ENCODE peak calls at places on chromosomes 13 and 19, in eight cellular contexts. One of them, this sample, is unnamed.

GRCh38 chr13:20547479-20547908 is 19.5 kb upstream of the IFT88 start:
- DNase-seq in dermis microvascular lymphatic vessel endothelial cell: no peak
- DNase-seq in cardiac muscle cell: no peak
- DNase-seq in fibroblast of mammary gland: no peak
- DNase-seq in Kasumi-1: no peak
- DNase-seq in B cell: no peak
- DNase-seq in SK-N-DZ: no peak
- DNase-seq in stimulated activated CD4-positive, alpha-beta T cell treated with anti-CD3 and anti-CD28 coated beads, Interleukin-2, amount 100 ng/mL, for 48 hours: no peak
- DNase-seq in this sample: no peak

GRCh38 chr19:3821857-3822364 is 35.7 kb upstream of the MATK start:
- DNase-seq in dermis microvascular lymphatic vessel endothelial cell: peak
- DNase-seq in cardiac muscle cell: peak
- DNase-seq in fibroblast of mammary gland: peak
- DNase-seq in Kasumi-1: peak
- DNase-seq in B cell: peak
- DNase-seq in SK-N-DZ: peak
- DNase-seq in stimulated activated CD4-positive, alpha-beta T cell treated with anti-CD3 and anti-CD28 coated beads, Interleukin-2, amount 100 ng/mL, for 48 hours: peak
- DNase-seq in this sample: peak

GRCh38 chr13:46622918-46623256 is 69.9 kb downstream of the LRCH1 start:
- DNase-seq in dermis microvascular lymphatic vessel endothelial cell: no peak
- DNase-seq in cardiac muscle cell: no peak
- DNase-seq in fibroblast of mammary gland: peak
- DNase-seq in Kasumi-1: no peak
- DNase-seq in B cell: no peak
- DNase-seq in SK-N-DZ: no peak
- DNase-seq in stimulated activated CD4-positive, alpha-beta T cell treated with anti-CD3 and anti-CD28 coated beads, Interleukin-2, amount 100 ng/mL, for 48 hours: no peak
- DNase-seq in this sample: peak

GRCh38 chr19:4444765-4445741 is 12.5 kb downstream of the UBXN6 start:
- DNase-seq in dermis microvascular lymphatic vessel endothelial cell: no peak
- DNase-seq in cardiac muscle cell: no peak
- DNase-seq in fibroblast of mammary gland: peak
- DNase-seq in Kasumi-1: peak
- DNase-seq in B cell: no peak
- DNase-seq in SK-N-DZ: no peak
- DNase-seq in stimulated activated CD4-positive, alpha-beta T cell treated with anti-CD3 and anti-CD28 coated beads, Interleukin-2, amount 100 ng/mL, for 48 hours: no peak
- DNase-seq in this sample: no peak

GRCh38 chr19:12774588-12775555 is at the start of gene HOOK2:
- DNase-seq in dermis microvascular lymphatic vessel endothelial cell: no peak
- DNase-seq in cardiac muscle cell: no peak
- DNase-seq in fibroblast of mammary gland: no peak
- DNase-seq in Kasumi-1: no peak
- DNase-seq in B cell: peak
- DNase-seq in SK-N-DZ: no peak
- DNase-seq in stimulated activated CD4-positive, alpha-beta T cell treated with anti-CD3 and anti-CD28 coated beads, Interleukin-2, amount 100 ng/mL, for 48 hours: no peak
- DNase-seq in this sample: no peak

GRCh38 chr13:86933676-86934075 is 737.5 kb upstream of the SLITRK5 start:
- DNase-seq in dermis microvascular lymphatic vessel endothelial cell: no peak
- DNase-seq in cardiac muscle cell: peak
- DNase-seq in fibroblast of mammary gland: no peak
- DNase-seq in Kasumi-1: no peak
- DNase-seq in B cell: no peak
- DNase-seq in SK-N-DZ: no peak
- DNase-seq in stimulated activated CD4-positive, alpha-beta T cell treated with anti-CD3 and anti-CD28 coated beads, Interleukin-2, amount 100 ng/mL, for 48 hours: no peak
- DNase-seq in this sample: no peak

GRCh38 chr19:2481466-2481865 is 5.5 kb downstream of the GADD45B start:
- DNase-seq in dermis microvascular lymphatic vessel endothelial cell: no peak
- DNase-seq in cardiac muscle cell: no peak
- DNase-seq in fibroblast of mammary gland: no peak
- DNase-seq in Kasumi-1: no peak
- DNase-seq in B cell: no peak
- DNase-seq in SK-N-DZ: no peak
- DNase-seq in stimulated activated CD4-positive, alpha-beta T cell treated with anti-CD3 and anti-CD28 coated beads, Interleukin-2, amount 100 ng/mL, for 48 hours: no peak
- DNase-seq in this sample: no peak

GRCh38 chr13:27374650-27375049 is 49.8 kb upstream of the GTF3A start:
- DNase-seq in dermis microvascular lymphatic vessel endothelial cell: peak
- DNase-seq in cardiac muscle cell: peak
- DNase-seq in fibroblast of mammary gland: peak
- DNase-seq in Kasumi-1: peak
- DNase-seq in B cell: peak
- DNase-seq in SK-N-DZ: peak
- DNase-seq in stimulated activated CD4-positive, alpha-beta T cell treated with anti-CD3 and anti-CD28 coated beads, Interleukin-2, amount 100 ng/mL, for 48 hours: peak
- DNase-seq in this sample: peak

GRCh38 chr19:49200238-49200862 is 42.8 kb downstream of the TRPM4 start:
- DNase-seq in dermis microvascular lymphatic vessel endothelial cell: no peak
- DNase-seq in cardiac muscle cell: no peak
- DNase-seq in fibroblast of mammary gland: peak
- DNase-seq in Kasumi-1: no peak
- DNase-seq in B cell: no peak
- DNase-seq in SK-N-DZ: no peak
- DNase-seq in stimulated activated CD4-positive, alpha-beta T cell treated with anti-CD3 and anti-CD28 coated beads, Interleukin-2, amount 100 ng/mL, for 48 hours: peak
- DNase-seq in this sample: peak

GRCh38 chr19:41597600-41598041 is 21.7 kb downstream of the CEACAM21 start:
- DNase-seq in dermis microvascular lymphatic vessel endothelial cell: peak
- DNase-seq in cardiac muscle cell: peak
- DNase-seq in fibroblast of mammary gland: peak
- DNase-seq in Kasumi-1: peak
- DNase-seq in B cell: peak
- DNase-seq in SK-N-DZ: peak
- DNase-seq in stimulated activated CD4-positive, alpha-beta T cell treated with anti-CD3 and anti-CD28 coated beads, Interleukin-2, amount 100 ng/mL, for 48 hours: peak
- DNase-seq in this sample: peak

GRCh38 chr13:114065926-114066774 is 66.3 kb downstream of the RASA3 start:
- DNase-seq in dermis microvascular lymphatic vessel endothelial cell: no peak
- DNase-seq in cardiac muscle cell: no peak
- DNase-seq in fibroblast of mammary gland: no peak
- DNase-seq in Kasumi-1: no peak
- DNase-seq in B cell: peak
- DNase-seq in SK-N-DZ: no peak
- DNase-seq in stimulated activated CD4-positive, alpha-beta T cell treated with anti-CD3 and anti-CD28 coated beads, Interleukin-2, amount 100 ng/mL, for 48 hours: no peak
- DNase-seq in this sample: no peak

GRCh38 chr13:22073718-22074117 is 402.8 kb downstream of the FGF9 start:
- DNase-seq in dermis microvascular lymphatic vessel endothelial cell: no peak
- DNase-seq in cardiac muscle cell: no peak
- DNase-seq in fibroblast of mammary gland: no peak
- DNase-seq in Kasumi-1: no peak
- DNase-seq in B cell: peak
- DNase-seq in SK-N-DZ: no peak
- DNase-seq in stimulated activated CD4-positive, alpha-beta T cell treated with anti-CD3 and anti-CD28 coated beads, Interleukin-2, amount 100 ng/mL, for 48 hours: no peak
- DNase-seq in this sample: no peak

GRCh38 chr13:112943309-112944125 is 25.5 kb upstream of the MCF2L start:
- DNase-seq in dermis microvascular lymphatic vessel endothelial cell: no peak
- DNase-seq in cardiac muscle cell: peak
- DNase-seq in fibroblast of mammary gland: no peak
- DNase-seq in Kasumi-1: no peak
- DNase-seq in B cell: peak
- DNase-seq in SK-N-DZ: peak
- DNase-seq in stimulated activated CD4-positive, alpha-beta T cell treated with anti-CD3 and anti-CD28 coated beads, Interleukin-2, amount 100 ng/mL, for 48 hours: peak
- DNase-seq in this sample: no peak

GRCh38 chr13:34300559-34300958 is 482.6 kb downstream of the RFC3 start:
- DNase-seq in dermis microvascular lymphatic vessel endothelial cell: no peak
- DNase-seq in cardiac muscle cell: no peak
- DNase-seq in fibroblast of mammary gland: no peak
- DNase-seq in Kasumi-1: peak
- DNase-seq in B cell: no peak
- DNase-seq in SK-N-DZ: no peak
- DNase-seq in stimulated activated CD4-positive, alpha-beta T cell treated with anti-CD3 and anti-CD28 coated beads, Interleukin-2, amount 100 ng/mL, for 48 hours: no peak
- DNase-seq in this sample: no peak

GRCh38 chr19:18253716-18254115 is 20.5 kb downstream of the IQCN start:
- DNase-seq in dermis microvascular lymphatic vessel endothelial cell: no peak
- DNase-seq in cardiac muscle cell: no peak
- DNase-seq in fibroblast of mammary gland: no peak
- DNase-seq in Kasumi-1: no peak
- DNase-seq in B cell: peak
- DNase-seq in SK-N-DZ: no peak
- DNase-seq in stimulated activated CD4-positive, alpha-beta T cell treated with anti-CD3 and anti-CD28 coated beads, Interleukin-2, amount 100 ng/mL, for 48 hours: no peak
- DNase-seq in this sample: no peak

GRCh38 chr13:61880576-61881283 is 465.1 kb upstream of the PCDH20 start:
- DNase-seq in dermis microvascular lymphatic vessel endothelial cell: no peak
- DNase-seq in cardiac muscle cell: peak
- DNase-seq in fibroblast of mammary gland: peak
- DNase-seq in Kasumi-1: peak
- DNase-seq in B cell: peak
- DNase-seq in SK-N-DZ: peak
- DNase-seq in stimulated activated CD4-positive, alpha-beta T cell treated with anti-CD3 and anti-CD28 coated beads, Interleukin-2, amount 100 ng/mL, for 48 hours: no peak
- DNase-seq in this sample: peak